ENCODE peak calls at places on chromosome 15, in four cellular contexts. D is GM12878, G is HepG2, A is K562. F is an unnamed sample.

GRCh38 chr15:77266708-77267387 is 153.1 kb downstream of the PEAK1 start:
- DNase-seq in D (no peak), G (no peak), A (no peak), F (peak; percentile 24)

GRCh38 chr15:66932634-66933024 is 132.8 kb upstream of the SMAD3 start:
- DNase-seq in D (no peak), G (no peak), A (no peak), F (no peak)

GRCh38 chr15:55700876-55701275 is 42.1 kb downstream of the PRTG start:
- DNase-seq in D (peak; percentile 3), G (no peak), A (no peak), F (no peak)

GRCh38 chr15:48681274-48681840 is 35.8 kb upstream of the FBN1 start:
- DNase-seq in D (no peak), G (no peak), A (no peak), F (no peak)

GRCh38 chr15:73946795-73947370 is 20.6 kb downstream of the LOXL1 start:
- DNase-seq in D (no peak), G (no peak), A (no peak), F (no peak)

GRCh38 chr15:91515188-91515754 is 338.2 kb upstream of the SLCO3A1 start:
- DNase-seq in D (no peak), G (no peak), A (no peak), F (no peak)

GRCh38 chr15:61951949-61952348 is 108.3 kb downstream of the VPS13C start:
- DNase-seq in D (no peak), G (no peak), A (no peak), F (no peak)

GRCh38 chr15:87293016-87293415 is 963.5 kb downstream of the NTRK3 start:
- DNase-seq in D (no peak), G (no peak), A (no peak), F (no peak)

GRCh38 chr15:50192926-50193595 is 11.1 kb downstream of the SLC27A2 start:
- DNase-seq in D (no peak), G (no peak), A (no peak), F (no peak)

GRCh38 chr15:88913017-88913849 is at the start of gene MFGE8:
- DNase-seq in D (no peak), G (peak; percentile 31), A (peak; percentile 87), F (peak; percentile 83)

GRCh38 chr15:66784174-66784573 is 82.1 kb downstream of the SMAD6 start:
- DNase-seq in D (no peak), G (no peak), A (no peak), F (no peak)

GRCh38 chr15:39556461-39556860 is 24.4 kb upstream of the THBS1 start:
- DNase-seq in D (no peak), G (no peak), A (no peak), F (no peak)

GRCh38 chr15:61119556-61119955 is 109.5 kb downstream of the RORA start:
- DNase-seq in D (no peak), G (no peak), A (no peak), F (no peak)

GRCh38 chr15:53384417-53384816 is 375.0 kb downstream of the WDR72 start:
- DNase-seq in D (no peak), G (peak; percentile 12), A (no peak), F (peak; percentile 6)

GRCh38 chr15:74959643-74959939 is 3.0 kb upstream of the RPP25 start:
- DNase-seq in D (no peak), G (no peak), A (no peak), F (no peak)

GRCh38 chr15:101689901-101690300 is 34.4 kb downstream of the TARS3 start:
- DNase-seq in D (no peak), G (no peak), A (no peak), F (no peak)

GRCh38 chr15:92343869-92344643 is 49.6 kb upstream of the ST8SIA2 start:
- DNase-seq in D (no peak), G (no peak), A (no peak), F (no peak)

GRCh38 chr15:64877435-64877834 is 34.3 kb upstream of the ANKDD1A start:
- DNase-seq in D (no peak), G (no peak), A (no peak), F (no peak)

GRCh38 chr15:72421484-72421883 is 23.4 kb downstream of the TMEM202 start:
- DNase-seq in D (no peak), G (no peak), A (no peak), F (no peak)

GRCh38 chr15:66986951-66987350 is 78.5 kb upstream of the SMAD3 start:
- DNase-seq in D (no peak), G (no peak), A (no peak), F (peak; percentile 2)

GRCh38 chr15:58243083-58243482 is 104.9 kb downstream of the AQP9 start:
- DNase-seq in D (no peak), G (no peak), A (no peak), F (no peak)
- TF ChIP-seq FOXK2 in D (no peak), G (no peak), A (no peak), F (no peak)

GRCh38 chr15:79593119-79593869 is 161.2 kb downstream of the MINAR1 start:
- DNase-seq in D (no peak), G (peak; percentile 13), A (no peak), F (peak; percentile 25)

GRCh38 chr15:79595271-79595670 is 163.1 kb downstream of the MINAR1 start:
- DNase-seq in D (no peak), G (no peak), A (no peak), F (no peak)

GRCh38 chr15:79595995-79596622 is 164.0 kb downstream of the MINAR1 start:
- DNase-seq in D (peak; percentile 71), G (peak; percentile 94), A (peak; percentile 96), F (peak; percentile 95)

DNA sequence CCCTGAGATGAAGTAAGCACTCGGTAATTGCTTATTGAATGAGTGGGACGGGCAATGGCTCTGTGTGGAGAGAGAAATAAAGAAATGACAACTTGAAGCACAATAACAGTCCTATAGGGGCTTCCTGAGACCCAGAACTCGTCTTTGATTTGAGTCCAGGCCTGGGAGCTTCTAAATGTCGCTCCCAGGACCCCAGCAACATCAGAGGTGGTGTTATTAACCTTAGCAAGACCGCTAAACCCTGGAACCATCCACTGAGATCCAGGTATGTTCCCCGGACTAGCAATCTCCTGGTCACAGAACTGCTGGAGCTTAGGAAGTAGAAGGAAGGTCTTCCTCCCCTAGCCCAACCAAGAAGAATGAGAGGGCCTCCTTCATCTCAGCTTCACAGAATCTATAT is 160.0 kb downstream of the MINAR1 start:
- DNase-seq in D (no peak), G (no peak), A (no peak), F (no peak)
- TF ChIP-seq FOXK2 in D (no peak), G (no peak), A (no peak), F (no peak)

GRCh38 chr15:51193526-51193925 is 98.8 kb upstream of the TNFAIP8L3 start:
- DNase-seq in D (no peak), G (no peak), A (no peak), F (no peak)
- TF ChIP-seq FOXK2 in D (no peak), G (no peak), A (no peak), F (no peak)

GRCh38 chr15:30925686-30926085 is 22.0 kb downstream of the FAN1 start:
- DNase-seq in D (no peak), G (no peak), A (no peak), F (no peak)

GRCh38 chr15:30923429-30923828 is 19.7 kb downstream of the FAN1 start:
- DNase-seq in D (no peak), G (no peak), A (no peak), F (no peak)

GRCh38 chr15:30926161-30926560 is 22.4 kb downstream of the FAN1 start:
- DNase-seq in D (no peak), G (no peak), A (no peak), F (no peak)

GRCh38 chr15:30922469-30923311 is 19.0 kb downstream of the FAN1 start:
- DNase-seq in D (no peak), G (peak; percentile 12), A (no peak), F (no peak)

GRCh38 chr15:30924353-30924752 is 20.6 kb downstream of the FAN1 start:
- DNase-seq in D (no peak), G (no peak), A (no peak), F (no peak)
- TF ChIP-seq FOXK2 in D (no peak), G (no peak), A (no peak), F (no peak)

GRCh38 chr15:94119215-94119815 is 112.0 kb upstream of the MCTP2 start:
- DNase-seq in D (no peak), G (no peak), A (no peak), F (peak; percentile 18)
- TF ChIP-seq FOXK2 in D (no peak), G (no peak), A (no peak), F (no peak)